ENCODE peak calls at places on chromosomes 12 and 14, in five cellular contexts. T is IMR-90; X is CD14-positive monocyte; D is activated T-cell treated with anti-CD3 and anti-CD28 coated beads for 1 hour; P is stimulated activated CD4-positive, alpha-beta T cell treated with anti-CD3 and anti-CD28 coated beads, Interleukin-4, amount 100 ng/mL, for 1 hour. G is an unnamed sample.

GRCh38 chr12:51869490-51869865 is 18.4 kb upstream of the ANKRD33 start:
- DNase-seq in T (no peak), D (no peak), P (no peak), X (no peak), G (no peak)

GRCh38 chr12:102474438-102475064 is 5.8 kb downstream of the IGF1 start:
- DNase-seq in P (no peak), D (no peak), T (peak; percentile 62), X (no peak), G (no peak)

GRCh38 chr12:128245106-128245505 is 21.9 kb upstream of the TMEM132C start:
- DNase-seq in P (no peak), D (no peak), X (no peak), T (no peak), G (no peak)

GRCh38 chr12:124917841-124918621 is 3.6 kb upstream of the UBC start:
- DNase-seq in D (no peak), X (no peak), P (no peak), T (peak; percentile 21), G (no peak)

GRCh38 chr14:82075566-82075965 is 541.9 kb upstream of the SEL1L start:
- DNase-seq in D (no peak), X (no peak), T (no peak), P (no peak), G (peak; percentile 50)

GRCh38 chr14:78644824-78645559 is 474.8 kb downstream of the NRXN3 start:
- DNase-seq in X (no peak), T (no peak), D (no peak), P (no peak), G (no peak)

GRCh38 chr14:96077983-96078686 is 39.0 kb downstream of the C14orf132 start:
- DNase-seq in T (no peak), X (no peak), D (no peak), P (no peak), G (no peak)

GRCh38 chr12:132866251-132866828 is 21.1 kb downstream of the CHFR start:
- DNase-seq in D (no peak), X (no peak), P (no peak), T (peak; percentile 73), G (no peak)

GRCh38 chr12:7512528-7512927 is 9.0 kb upstream of the CD163 start:
- DNase-seq in T (peak; percentile 69), P (no peak), D (no peak), X (peak; percentile 86), G (peak; percentile 87)

GRCh38 chr14:105147701-105148603 is 20.6 kb downstream of the JAG2 start:
- DNase-seq in D (no peak), X (peak; percentile 40), T (no peak), P (peak; percentile 1), G (no peak)

GRCh38 chr12:118187746-118188390 is 51.9 kb downstream of the PEBP1 start:
- DNase-seq in T (no peak), X (no peak), D (no peak), P (no peak), G (no peak)

G was measured in left lobe of liver.